ENCODE peak calls at places on chromosomes 12 and 14, in six cellular contexts. U is HT1080, K is RPMI7951, N is GM03348, E is mucosa of gallbladder, L is foreskin keratinocyte. G is an unnamed sample.

GRCh38 chr14:74765721-74766120 is 2.6 kb downstream of the YLPM1 start:
- DNase-seq in U (no peak), K (no peak), N (no peak), E (no peak), L (no peak), G (no peak)

GRCh38 chr14:24081739-24082204 is 10.4 kb downstream of the CPNE6 start:
- DNase-seq in U (no peak), K (no peak), N (no peak), E (no peak), L (no peak), G (peak; percentile 54)

GRCh38 chr12:115481141-115481540 is 796.4 kb downstream of the MED13L start:
- DNase-seq in U (no peak), K (peak; percentile 7), N (no peak), E (no peak), L (no peak), G (no peak)

GRCh38 chr12:45612044-45612794 is 117.3 kb upstream of the ARID2 start:
- DNase-seq in U (peak; percentile 45), K (no peak), N (no peak), E (no peak), L (peak; percentile 61), G (no peak)

GRCh38 chr12:122064034-122064777 is 14.3 kb upstream of the MLXIP start:
- DNase-seq in U (peak; percentile 99), K (peak; percentile 97), N (peak; percentile 72), E (peak; percentile 90), L (peak; percentile 77), G (peak; percentile 79)

GRCh38 chr14:76050797-76051392 is 65.3 kb downstream of the IFT43 start:
- DNase-seq in U (peak; percentile 48), K (peak; percentile 47), N (peak; percentile 80), E (peak; percentile 46), L (peak; percentile 43), G (peak; percentile 71)

GRCh38 chr14:96592591-96593388 is 90.6 kb downstream of the PAPOLA start:
- DNase-seq in U (no peak), K (no peak), N (peak; percentile 89), E (peak; percentile 34), L (peak; percentile 22), G (peak; percentile 82)

GRCh38 chr12:28167981-28168485 is 22.2 kb upstream of the CCDC91 start:
- DNase-seq in U (no peak), K (no peak), N (no peak), E (no peak), L (no peak), G (no peak)

GRCh38 chr12:55842681-55843429 is at the start of gene MMP19:
- DNase-seq in U (peak; percentile 65), K (peak; percentile 71), N (peak; percentile 78), E (no peak), L (peak; percentile 66), G (no peak)

GRCh38 chr14:101948666-101949205 is 15.6 kb upstream of the DYNC1H1 start:
- DNase-seq in U (no peak), K (no peak), N (peak; percentile 14), E (no peak), L (no peak), G (no peak)

GRCh38 chr12:31915442-31915841 is 43.8 kb upstream of the RESF1 start:
- DNase-seq in U (no peak), K (no peak), N (no peak), E (no peak), L (no peak), G (no peak)

GRCh38 chr14:89534896-89535615 is 118.0 kb upstream of the FOXN3 start:
- DNase-seq in U (no peak), K (no peak), N (peak; percentile 56), E (no peak), L (no peak), G (no peak)

GRCh38 chr12:86148071-86148470 is 108.1 kb downstream of the MGAT4C start:
- DNase-seq in U (no peak), K (no peak), N (no peak), E (no peak), L (peak; percentile 77), G (no peak)

GRCh38 chr14:56659964-56660551 is 80.5 kb downstream of the TMEM260 start:
- DNase-seq in U (peak; percentile 24), K (peak; percentile 26), N (peak; percentile 72), E (no peak), L (peak; percentile 61), G (peak; percentile 44)

GRCh38 chr12:115324949-115325638 is 641.1 kb upstream of the TBX3 start:
- DNase-seq in U (no peak), K (no peak), N (no peak), E (no peak), L (no peak), G (no peak)

GRCh38 chr12:106115450-106115849 is 23.3 kb downstream of the NUAK1 start:
- DNase-seq in U (no peak), K (peak; percentile 70), N (no peak), E (no peak), L (no peak), G (peak; percentile 70)

GRCh38 chr12:59185291-59185690 is 265.0 kb upstream of the LRIG3 start:
- DNase-seq in U (peak; percentile 1), K (no peak), N (no peak), E (no peak), L (no peak), G (no peak)

GRCh38 chr14:53953828-53954550 is 2.6 kb downstream of the BMP4 start:
- DNase-seq in U (peak; percentile 32), K (peak; percentile 71), N (peak; percentile 54), E (peak; percentile 38), L (peak; percentile 51), G (peak; percentile 88)

GRCh38 chr12:76921072-76921471 is 42.3 kb upstream of the CSRP2 start:
- DNase-seq in U (no peak), K (no peak), N (no peak), E (no peak), L (no peak), G (no peak)

GRCh38 chr14:23113346-23114119 is 5.5 kb downstream of the CEBPE start:
- DNase-seq in U (no peak), K (no peak), N (no peak), E (no peak), L (no peak), G (peak; percentile 46)

GRCh38 chr12:45934956-45935355 is 55.4 kb downstream of the SCAF11 start:
- DNase-seq in U (no peak), K (peak; percentile 6), N (no peak), E (no peak), L (no peak), G (no peak)

GRCh38 chr14:95261616-95262510 is 57.8 kb downstream of the CLMN start:
- DNase-seq in U (no peak), K (no peak), N (no peak), E (no peak), L (no peak), G (peak; percentile 78)

G was measured in retina.